ENCODE peak calls at places on chromosomes 7 and 10, in six cellular contexts. One of them, this sample, is unnamed.

GRCh38 chr10:22489467-22489866 is 144.2 kb downstream of the SPAG6 start:
- DNase-seq in activated CD8-positive, alpha-beta memory T cell treated with anti-CD3 and anti-CD28 coated beads, Interleukin-2, amount 50 U/mL, for 4 hours: no peak
- DNase-seq in ovary: no peak
- DNase-seq in occipital lobe: no peak
- DNase-seq in substantia nigra: no peak
- DNase-seq in activated gamma-delta T cell treated with anti-CD3 and anti-CD28 coated beads, Interleukin-2, amount 50 U/mL, for 16 hours: no peak
- DNase-seq in this sample: no peak

GRCh38 chr10:69506834-69507643 is 55.8 kb downstream of the TSPAN15 start:
- DNase-seq in substantia nigra: no peak
- DNase-seq in occipital lobe: no peak
- DNase-seq in activated gamma-delta T cell treated with anti-CD3 and anti-CD28 coated beads, Interleukin-2, amount 50 U/mL, for 16 hours: no peak
- DNase-seq in activated CD8-positive, alpha-beta memory T cell treated with anti-CD3 and anti-CD28 coated beads, Interleukin-2, amount 50 U/mL, for 4 hours: no peak
- DNase-seq in ovary: no peak
- DNase-seq in this sample: no peak

GRCh38 chr10:64394744-64395143 is 873.5 kb downstream of the REEP3 start:
- DNase-seq in occipital lobe: no peak
- DNase-seq in substantia nigra: no peak
- DNase-seq in activated gamma-delta T cell treated with anti-CD3 and anti-CD28 coated beads, Interleukin-2, amount 50 U/mL, for 16 hours: no peak
- DNase-seq in ovary: no peak
- DNase-seq in activated CD8-positive, alpha-beta memory T cell treated with anti-CD3 and anti-CD28 coated beads, Interleukin-2, amount 50 U/mL, for 4 hours: no peak
- DNase-seq in this sample: no peak

GRCh38 chr7:150567168-150567567 is at the start of gene GIMAP4:
- DNase-seq in occipital lobe: no peak
- DNase-seq in ovary: no peak
- DNase-seq in activated CD8-positive, alpha-beta memory T cell treated with anti-CD3 and anti-CD28 coated beads, Interleukin-2, amount 50 U/mL, for 4 hours: peak; percentile 14
- DNase-seq in substantia nigra: no peak
- DNase-seq in activated gamma-delta T cell treated with anti-CD3 and anti-CD28 coated beads, Interleukin-2, amount 50 U/mL, for 16 hours: no peak
- DNase-seq in this sample: no peak

GRCh38 chr7:17058568-17058967 is 176.8 kb upstream of the AGR3 start:
- DNase-seq in activated gamma-delta T cell treated with anti-CD3 and anti-CD28 coated beads, Interleukin-2, amount 50 U/mL, for 16 hours: no peak
- DNase-seq in occipital lobe: no peak
- DNase-seq in activated CD8-positive, alpha-beta memory T cell treated with anti-CD3 and anti-CD28 coated beads, Interleukin-2, amount 50 U/mL, for 4 hours: no peak
- DNase-seq in ovary: no peak
- DNase-seq in substantia nigra: no peak
- DNase-seq in this sample: no peak

GRCh38 chr7:11168622-11169170 is 195.0 kb downstream of the PHF14 start:
- DNase-seq in activated CD8-positive, alpha-beta memory T cell treated with anti-CD3 and anti-CD28 coated beads, Interleukin-2, amount 50 U/mL, for 4 hours: no peak
- DNase-seq in substantia nigra: no peak
- DNase-seq in activated gamma-delta T cell treated with anti-CD3 and anti-CD28 coated beads, Interleukin-2, amount 50 U/mL, for 16 hours: no peak
- DNase-seq in ovary: no peak
- DNase-seq in occipital lobe: no peak
- DNase-seq in this sample: no peak

GRCh38 chr10:59971915-59972314 is 65.6 kb upstream of the CCDC6 start:
- DNase-seq in activated gamma-delta T cell treated with anti-CD3 and anti-CD28 coated beads, Interleukin-2, amount 50 U/mL, for 16 hours: no peak
- DNase-seq in activated CD8-positive, alpha-beta memory T cell treated with anti-CD3 and anti-CD28 coated beads, Interleukin-2, amount 50 U/mL, for 4 hours: no peak
- DNase-seq in ovary: no peak
- DNase-seq in occipital lobe: no peak
- DNase-seq in substantia nigra: no peak
- DNase-seq in this sample: no peak

GRCh38 chr10:66586897-66587679 is 338.7 kb upstream of the LRRTM3 start:
- DNase-seq in activated gamma-delta T cell treated with anti-CD3 and anti-CD28 coated beads, Interleukin-2, amount 50 U/mL, for 16 hours: no peak
- DNase-seq in occipital lobe: no peak
- DNase-seq in activated CD8-positive, alpha-beta memory T cell treated with anti-CD3 and anti-CD28 coated beads, Interleukin-2, amount 50 U/mL, for 4 hours: no peak
- DNase-seq in substantia nigra: no peak
- DNase-seq in ovary: no peak
- DNase-seq in this sample: no peak

GRCh38 chr10:4941540-4942330 is 21.5 kb upstream of the AKR1C1 start:
- DNase-seq in activated gamma-delta T cell treated with anti-CD3 and anti-CD28 coated beads, Interleukin-2, amount 50 U/mL, for 16 hours: no peak
- DNase-seq in ovary: no peak
- DNase-seq in occipital lobe: no peak
- DNase-seq in substantia nigra: no peak
- DNase-seq in activated CD8-positive, alpha-beta memory T cell treated with anti-CD3 and anti-CD28 coated beads, Interleukin-2, amount 50 U/mL, for 4 hours: no peak
- DNase-seq in this sample: no peak

GRCh38 chr7:28858206-28858605 is 99.9 kb downstream of the TRIL start:
- DNase-seq in substantia nigra: no peak
- DNase-seq in ovary: no peak
- DNase-seq in activated CD8-positive, alpha-beta memory T cell treated with anti-CD3 and anti-CD28 coated beads, Interleukin-2, amount 50 U/mL, for 4 hours: no peak
- DNase-seq in occipital lobe: no peak
- DNase-seq in activated gamma-delta T cell treated with anti-CD3 and anti-CD28 coated beads, Interleukin-2, amount 50 U/mL, for 16 hours: no peak
- DNase-seq in this sample: no peak

GRCh38 chr10:38038107-38038931 is 27.8 kb downstream of the ZNF33A start:
- DNase-seq in substantia nigra: no peak
- DNase-seq in occipital lobe: no peak
- DNase-seq in activated gamma-delta T cell treated with anti-CD3 and anti-CD28 coated beads, Interleukin-2, amount 50 U/mL, for 16 hours: no peak
- DNase-seq in ovary: no peak
- DNase-seq in activated CD8-positive, alpha-beta memory T cell treated with anti-CD3 and anti-CD28 coated beads, Interleukin-2, amount 50 U/mL, for 4 hours: no peak
- DNase-seq in this sample: no peak

GRCh38 chr7:151800861-151801260 is 76.1 kb downstream of the PRKAG2 start:
- DNase-seq in occipital lobe: no peak
- DNase-seq in ovary: no peak
- DNase-seq in substantia nigra: no peak
- DNase-seq in activated gamma-delta T cell treated with anti-CD3 and anti-CD28 coated beads, Interleukin-2, amount 50 U/mL, for 16 hours: no peak
- DNase-seq in activated CD8-positive, alpha-beta memory T cell treated with anti-CD3 and anti-CD28 coated beads, Interleukin-2, amount 50 U/mL, for 4 hours: no peak
- DNase-seq in this sample: no peak

GRCh38 chr7:34162676-34163075 is 257.3 kb downstream of the BMPER start:
- DNase-seq in activated gamma-delta T cell treated with anti-CD3 and anti-CD28 coated beads, Interleukin-2, amount 50 U/mL, for 16 hours: no peak
- DNase-seq in ovary: no peak
- DNase-seq in activated CD8-positive, alpha-beta memory T cell treated with anti-CD3 and anti-CD28 coated beads, Interleukin-2, amount 50 U/mL, for 4 hours: no peak
- DNase-seq in occipital lobe: no peak
- DNase-seq in substantia nigra: no peak
- DNase-seq in this sample: no peak

GRCh38 chr7:36227223-36227622 is 74.2 kb downstream of the EEPD1 start:
- DNase-seq in activated CD8-positive, alpha-beta memory T cell treated with anti-CD3 and anti-CD28 coated beads, Interleukin-2, amount 50 U/mL, for 4 hours: no peak
- DNase-seq in ovary: peak; percentile 65
- DNase-seq in substantia nigra: no peak
- DNase-seq in occipital lobe: no peak
- DNase-seq in activated gamma-delta T cell treated with anti-CD3 and anti-CD28 coated beads, Interleukin-2, amount 50 U/mL, for 16 hours: no peak
- DNase-seq in this sample: no peak

GRCh38 chr7:158614695-158615094 is 27.1 kb upstream of the PTPRN2 start:
- DNase-seq in occipital lobe: no peak
- DNase-seq in ovary: no peak
- DNase-seq in activated CD8-positive, alpha-beta memory T cell treated with anti-CD3 and anti-CD28 coated beads, Interleukin-2, amount 50 U/mL, for 4 hours: no peak
- DNase-seq in activated gamma-delta T cell treated with anti-CD3 and anti-CD28 coated beads, Interleukin-2, amount 50 U/mL, for 16 hours: no peak
- DNase-seq in substantia nigra: no peak
- DNase-seq in this sample: no peak